ENCODE peak calls at places on chromosomes 6 and 20, in ten cellular contexts. I is mesothelial cell of epicardium; G is AG04450; W is OCI-LY7; S is activated CD4-positive, alpha-beta T cell treated with anti-CD3 and anti-CD28 coated beads, Interleukin-2, amount 50 U/mL, for 48 hours; Y is non-pigmented ciliary epithelial cell; J is uterus; U is COR-L47; B is HuH-7; A is NCI-H1105. L is an unnamed sample.
A peak's percentile ranks its signal among the peaks of the same experiment; 100 is the strongest.

GRCh38 chr6:16872543-16873230 is 111.4 kb upstream of the ATXN1 start:
- DNase-seq in U (no peak), G (no peak), A (no peak), Y (no peak), S (no peak), I (no peak), B (no peak), J (no peak), W (no peak), L (peak; percentile 11)

GRCh38 chr6:112683106-112683505 is 336.0 kb downstream of the RFPL4B start:
- DNase-seq in I (no peak), A (no peak), Y (no peak), B (no peak), J (no peak), W (no peak), U (no peak), G (no peak), S (no peak), L (no peak)

GRCh38 chr6:4103929-4104328 is 25.0 kb upstream of the FAM217A start:
- DNase-seq in J (no peak), Y (no peak), G (no peak), U (no peak), A (no peak), S (no peak), I (no peak), W (no peak), B (no peak), L (no peak)

GRCh38 chr20:62382306-62383198 is 4.4 kb upstream of the RPS21 start:
- DNase-seq in U (peak; percentile 80), A (peak; percentile 69), I (peak; percentile 87), Y (no peak), S (peak; percentile 86), J (peak; percentile 77), W (peak; percentile 87), B (peak; percentile 97), G (no peak), L (peak; percentile 86)

GRCh38 chr6:104591573-104592334 is 268.0 kb downstream of the HACE1 start:
- DNase-seq in G (no peak), U (no peak), J (no peak), Y (no peak), S (no peak), W (no peak), A (no peak), I (no peak), B (peak; percentile 28), L (no peak)

GRCh38 chr20:23255658-23256385 is 94.8 kb upstream of the NXT1 start:
- DNase-seq in B (no peak), J (no peak), S (no peak), I (no peak), W (no peak), Y (no peak), U (no peak), G (peak; percentile 78), A (no peak), L (no peak)

GRCh38 chr6:123953920-123954319 is 150.3 kb downstream of the NKAIN2 start:
- DNase-seq in U (no peak), I (no peak), J (no peak), B (no peak), G (no peak), A (no peak), S (no peak), Y (no peak), W (no peak), L (no peak)

GRCh38 chr6:42424906-42425474 is 26.7 kb downstream of the TRERF1 start:
- DNase-seq in A (no peak), S (peak; percentile 3), B (no peak), U (no peak), W (no peak), I (no peak), G (no peak), Y (no peak), J (no peak), L (no peak)

GRCh38 chr6:148342146-148343027 is at the start of gene SASH1:
- DNase-seq in W (no peak), I (peak; percentile 66), J (peak; percentile 61), G (peak; percentile 38), A (peak; percentile 38), S (peak; percentile 23), B (peak; percentile 83), U (no peak), Y (peak; percentile 43), L (peak; percentile 44)